ENCODE peak calls at places on chromosome 12, in seven cellular contexts. O, M, F, H, N, Z and T are unnamed samples.

GRCh38 chr12:5333096-5333495 is 98.8 kb upstream of the NTF3 start:
- DNase-seq in O (no peak), M (no peak), F (no peak), H (no peak), Z (peak), N (no peak), T (no peak)

GRCh38 chr12:65891987-65892481 is 67.8 kb downstream of the HMGA2 start:
- DNase-seq in M (peak), Z (peak), H (peak), O (peak), F (no peak), N (no peak), T (no peak)

GRCh38 chr12:75130811-75131210 is 78.8 kb downstream of the KCNC2 start:
- DNase-seq in O (no peak), Z (no peak), H (no peak), M (peak), N (no peak), F (no peak), T (no peak)

GRCh38 chr12:107929436-107929835 is 154.9 kb downstream of the ASCL4 start:
- DNase-seq in Z (no peak), F (peak), O (no peak), M (peak), N (peak), H (peak), T (peak)

GRCh38 chr12:112978163-112979081 is at the start of gene OAS2:
- DNase-seq in F (no peak), Z (peak), M (peak), O (peak), H (no peak), N (peak), T (peak)

GRCh38 chr12:92927436-92928116 is 1.5 kb downstream of the EEA1 start:
- DNase-seq in H (peak), F (no peak), N (no peak), O (no peak), Z (no peak), M (peak), T (peak)

GRCh38 chr12:104276192-104277131 is 27.1 kb upstream of the EID3 start:
- DNase-seq in M (no peak), N (peak), F (peak), H (no peak), O (no peak), Z (no peak), T (peak)

GRCh38 chr12:124863409-124864325 is at the start of gene SCARB1:
- DNase-seq in M (peak), N (peak), H (peak), Z (peak), F (peak), O (peak), T (peak)

GRCh38 chr12:88720231-88720630 is 140.0 kb upstream of the KITLG start:
- DNase-seq in O (no peak), N (no peak), H (no peak), Z (no peak), M (no peak), F (no peak), T (no peak)

GRCh38 chr12:58916891-58917570 is 3.3 kb downstream of the LRIG3 start:
- DNase-seq in M (peak), Z (no peak), N (no peak), H (no peak), O (no peak), F (no peak), T (no peak)

GRCh38 chr12:128449146-128449894 is 182.3 kb downstream of the TMEM132C start:
- DNase-seq in F (no peak), O (no peak), H (no peak), N (no peak), Z (no peak), M (peak), T (no peak)

GRCh38 chr12:122158700-122159285 is 15.2 kb downstream of the IL31 start:
- DNase-seq in O (no peak), F (no peak), N (no peak), H (no peak), M (no peak), Z (no peak), T (no peak)

GRCh38 chr12:107645630-107646333 is 39.8 kb upstream of the PWP1 start:
- DNase-seq in F (peak), N (no peak), O (no peak), Z (no peak), M (no peak), H (no peak), T (no peak)

GRCh38 chr12:80627773-80628172 is 79.7 kb upstream of the MYF6 start:
- DNase-seq in H (no peak), O (no peak), Z (no peak), N (no peak), F (no peak), M (peak), T (no peak)

GRCh38 chr12:29148958-29149690 is at the start of gene FAR2:
- DNase-seq in M (peak), N (no peak), F (no peak), H (peak), O (peak), Z (peak), T (no peak)

GRCh38 chr12:71958457-71958856 is 19.8 kb downstream of the TPH2 start:
- DNase-seq in F (no peak), O (no peak), M (no peak), Z (no peak), N (no peak), H (no peak), T (no peak)

GRCh38 chr12:121581681-121582439 is 1.0 kb upstream of the KDM2B start:
- DNase-seq in N (peak), F (peak), O (peak), Z (peak), M (peak), H (no peak), T (peak)

GRCh38 chr12:27142102-27142721 is 59.8 kb upstream of the C12orf71 start:
- DNase-seq in N (peak), H (peak), F (peak), M (peak), Z (peak), O (no peak), T (peak)

GRCh38 chr12:45504606-45505005 is 224.9 kb upstream of the ARID2 start:
- DNase-seq in H (no peak), M (no peak), N (no peak), Z (no peak), F (no peak), O (no peak), T (no peak)

GRCh38 chr12:93011100-93011499 is 82.0 kb upstream of the EEA1 start:
- DNase-seq in Z (no peak), O (no peak), F (no peak), N (no peak), M (no peak), H (no peak), T (no peak)